ENCODE peak calls at places on chromosome 1, in seven cellular contexts. One of them, this sample, is unnamed.

GRCh38 chr1:56387071-56387747 is 192.2 kb downstream of the PLPP3 start:
- DNase-seq in Calu3: peak; percentile 25
- DNase-seq in heart left ventricle: no peak
- DNase-seq in A549: no peak
- DNase-seq in nephron progenitor cell: no peak
- DNase-seq in ovary: no peak
- DNase-seq in tibial artery: no peak
- DNase-seq in this sample: no peak

GRCh38 chr1:32138965-32139364 is 31.1 kb downstream of the KPNA6 start:
- DNase-seq in Calu3: no peak
- DNase-seq in heart left ventricle: no peak
- DNase-seq in A549: peak; percentile 21
- DNase-seq in nephron progenitor cell: no peak
- DNase-seq in ovary: no peak
- DNase-seq in tibial artery: no peak
- DNase-seq in this sample: no peak

GRCh38 chr1:53328490-53329182 is 766 bp upstream of the LRP8 start:
- DNase-seq in Calu3: no peak
- DNase-seq in heart left ventricle: no peak
- DNase-seq in A549: no peak
- DNase-seq in nephron progenitor cell: peak; percentile 37
- DNase-seq in ovary: no peak
- DNase-seq in tibial artery: peak; percentile 15
- DNase-seq in this sample: no peak

GRCh38 chr1:67691712-67692111 is 6.7 kb downstream of the GADD45A start:
- DNase-seq in Calu3: no peak
- DNase-seq in heart left ventricle: no peak
- DNase-seq in A549: no peak
- DNase-seq in nephron progenitor cell: no peak
- DNase-seq in ovary: no peak
- DNase-seq in tibial artery: no peak
- DNase-seq in this sample: no peak

GRCh38 chr1:27545876-27546275 is 55.9 kb upstream of the WASF2 start:
- DNase-seq in Calu3: no peak
- DNase-seq in heart left ventricle: peak; percentile 26
- DNase-seq in A549: no peak
- DNase-seq in nephron progenitor cell: no peak
- DNase-seq in ovary: peak; percentile 34
- DNase-seq in tibial artery: no peak
- DNase-seq in this sample: no peak

GRCh38 chr1:211697356-211697755 is 21.9 kb upstream of the NEK2 start:
- DNase-seq in Calu3: no peak
- DNase-seq in heart left ventricle: peak; percentile 41
- DNase-seq in A549: no peak
- DNase-seq in nephron progenitor cell: no peak
- DNase-seq in ovary: no peak
- DNase-seq in tibial artery: no peak
- DNase-seq in this sample: no peak

GRCh38 chr1:81179239-81179638 is 621.5 kb upstream of the ADGRL2 start:
- DNase-seq in Calu3: peak; percentile 44
- DNase-seq in heart left ventricle: no peak
- DNase-seq in A549: peak; percentile 55
- DNase-seq in nephron progenitor cell: no peak
- DNase-seq in ovary: no peak
- DNase-seq in tibial artery: no peak
- DNase-seq in this sample: no peak

GRCh38 chr1:9596419-9597123 is 7.9 kb downstream of the TMEM201 start:
- DNase-seq in Calu3: no peak
- DNase-seq in heart left ventricle: no peak
- DNase-seq in A549: no peak
- DNase-seq in nephron progenitor cell: no peak
- DNase-seq in ovary: no peak
- DNase-seq in tibial artery: no peak
- DNase-seq in this sample: no peak

GRCh38 chr1:40745180-40745579 is 38.4 kb upstream of the KCNQ4 start:
- DNase-seq in Calu3: no peak
- DNase-seq in heart left ventricle: no peak
- DNase-seq in A549: no peak
- DNase-seq in nephron progenitor cell: no peak
- DNase-seq in ovary: no peak
- DNase-seq in tibial artery: no peak
- DNase-seq in this sample: no peak

GRCh38 chr1:30334767-30335166 is 388.6 kb downstream of the MATN1 start:
- DNase-seq in Calu3: no peak
- DNase-seq in heart left ventricle: no peak
- DNase-seq in A549: no peak
- DNase-seq in nephron progenitor cell: no peak
- DNase-seq in ovary: no peak
- DNase-seq in tibial artery: no peak
- DNase-seq in this sample: no peak

GRCh38 chr1:87556326-87556725 is 227.6 kb downstream of the LMO4 start:
- DNase-seq in Calu3: no peak
- DNase-seq in heart left ventricle: no peak
- DNase-seq in A549: no peak
- DNase-seq in nephron progenitor cell: no peak
- DNase-seq in ovary: no peak
- DNase-seq in tibial artery: no peak
- DNase-seq in this sample: no peak

GRCh38 chr1:61851849-61852692 is 109.8 kb downstream of the PATJ start:
- DNase-seq in Calu3: peak; percentile 20
- DNase-seq in heart left ventricle: no peak
- DNase-seq in A549: peak; percentile 59
- DNase-seq in nephron progenitor cell: no peak
- DNase-seq in ovary: no peak
- DNase-seq in tibial artery: no peak
- DNase-seq in this sample: peak; percentile 19

GRCh38 chr1:15734901-15735300 is 1.2 kb upstream of the SLC25A34 start:
- DNase-seq in Calu3: no peak
- DNase-seq in heart left ventricle: no peak
- DNase-seq in A549: no peak
- DNase-seq in nephron progenitor cell: peak; percentile 32
- DNase-seq in ovary: no peak
- DNase-seq in tibial artery: no peak
- DNase-seq in this sample: no peak

GRCh38 chr1:209220048-209220524 is 363.4 kb upstream of the CAMK1G start:
- DNase-seq in Calu3: no peak
- DNase-seq in heart left ventricle: no peak
- DNase-seq in A549: no peak
- DNase-seq in nephron progenitor cell: no peak
- DNase-seq in ovary: no peak
- DNase-seq in tibial artery: no peak
- DNase-seq in this sample: no peak

GRCh38 chr1:41957568-41957967 is 38.8 kb upstream of the HIVEP3 start:
- DNase-seq in Calu3: no peak
- DNase-seq in heart left ventricle: no peak
- DNase-seq in A549: no peak
- DNase-seq in nephron progenitor cell: no peak
- DNase-seq in ovary: no peak
- DNase-seq in tibial artery: no peak
- DNase-seq in this sample: no peak

GRCh38 chr1:37808369-37809319 is 636 bp upstream of the YRDC start:
- DNase-seq in Calu3: peak; percentile 82
- DNase-seq in heart left ventricle: peak; percentile 78
- DNase-seq in A549: peak; percentile 70
- DNase-seq in nephron progenitor cell: peak; percentile 85
- DNase-seq in ovary: peak; percentile 68
- DNase-seq in tibial artery: peak; percentile 48
- DNase-seq in this sample: peak; percentile 75

GRCh38 chr1:90835661-90836344 is 118.7 kb upstream of the BARHL2 start:
- DNase-seq in Calu3: no peak
- DNase-seq in heart left ventricle: peak; percentile 36
- DNase-seq in A549: no peak
- DNase-seq in nephron progenitor cell: peak; percentile 40
- DNase-seq in ovary: no peak
- DNase-seq in tibial artery: peak; percentile 21
- DNase-seq in this sample: peak; percentile 15

GRCh38 chr1:9366943-9367780 is 74.5 kb downstream of the SPSB1 start:
- DNase-seq in Calu3: no peak
- DNase-seq in heart left ventricle: no peak
- DNase-seq in A549: no peak
- DNase-seq in nephron progenitor cell: no peak
- DNase-seq in ovary: no peak
- DNase-seq in tibial artery: no peak
- DNase-seq in this sample: no peak

GRCh38 chr1:248822148-248823032 is 3.3 kb downstream of the SH3BP5L start:
- DNase-seq in Calu3: no peak
- DNase-seq in heart left ventricle: no peak
- DNase-seq in A549: no peak
- DNase-seq in nephron progenitor cell: no peak
- DNase-seq in ovary: no peak
- DNase-seq in tibial artery: no peak
- DNase-seq in this sample: peak; percentile 1

GRCh38 chr1:232570007-232570406 is 59.9 kb downstream of the SIPA1L2 start:
- DNase-seq in Calu3: no peak
- DNase-seq in heart left ventricle: no peak
- DNase-seq in A549: no peak
- DNase-seq in nephron progenitor cell: no peak
- DNase-seq in ovary: no peak
- DNase-seq in tibial artery: no peak
- DNase-seq in this sample: no peak

GRCh38 chr1:16402742-16403141 is 34.5 kb downstream of the SPATA21 start:
- DNase-seq in Calu3: no peak
- DNase-seq in heart left ventricle: no peak
- DNase-seq in A549: no peak
- DNase-seq in nephron progenitor cell: no peak
- DNase-seq in ovary: no peak
- DNase-seq in tibial artery: no peak
- DNase-seq in this sample: no peak

GRCh38 chr1:119646521-119647227 is 1.4 kb downstream of the ZNF697 start:
- DNase-seq in Calu3: no peak
- DNase-seq in heart left ventricle: no peak
- DNase-seq in A549: no peak
- DNase-seq in nephron progenitor cell: no peak
- DNase-seq in ovary: no peak
- DNase-seq in tibial artery: no peak
- DNase-seq in this sample: no peak

GRCh38 chr1:97334454-97334853 is 586.4 kb downstream of the DPYD start:
- DNase-seq in Calu3: no peak
- DNase-seq in heart left ventricle: no peak
- DNase-seq in A549: no peak
- DNase-seq in nephron progenitor cell: no peak
- DNase-seq in ovary: no peak
- DNase-seq in tibial artery: no peak
- DNase-seq in this sample: no peak

GRCh38 chr1:12460911-12461621 is 156.9 kb downstream of the DHRS3 start:
- DNase-seq in Calu3: no peak
- DNase-seq in heart left ventricle: peak; percentile 73
- DNase-seq in A549: no peak
- DNase-seq in nephron progenitor cell: no peak
- DNase-seq in ovary: peak; percentile 66
- DNase-seq in tibial artery: peak; percentile 46
- DNase-seq in this sample: no peak

DNA sequence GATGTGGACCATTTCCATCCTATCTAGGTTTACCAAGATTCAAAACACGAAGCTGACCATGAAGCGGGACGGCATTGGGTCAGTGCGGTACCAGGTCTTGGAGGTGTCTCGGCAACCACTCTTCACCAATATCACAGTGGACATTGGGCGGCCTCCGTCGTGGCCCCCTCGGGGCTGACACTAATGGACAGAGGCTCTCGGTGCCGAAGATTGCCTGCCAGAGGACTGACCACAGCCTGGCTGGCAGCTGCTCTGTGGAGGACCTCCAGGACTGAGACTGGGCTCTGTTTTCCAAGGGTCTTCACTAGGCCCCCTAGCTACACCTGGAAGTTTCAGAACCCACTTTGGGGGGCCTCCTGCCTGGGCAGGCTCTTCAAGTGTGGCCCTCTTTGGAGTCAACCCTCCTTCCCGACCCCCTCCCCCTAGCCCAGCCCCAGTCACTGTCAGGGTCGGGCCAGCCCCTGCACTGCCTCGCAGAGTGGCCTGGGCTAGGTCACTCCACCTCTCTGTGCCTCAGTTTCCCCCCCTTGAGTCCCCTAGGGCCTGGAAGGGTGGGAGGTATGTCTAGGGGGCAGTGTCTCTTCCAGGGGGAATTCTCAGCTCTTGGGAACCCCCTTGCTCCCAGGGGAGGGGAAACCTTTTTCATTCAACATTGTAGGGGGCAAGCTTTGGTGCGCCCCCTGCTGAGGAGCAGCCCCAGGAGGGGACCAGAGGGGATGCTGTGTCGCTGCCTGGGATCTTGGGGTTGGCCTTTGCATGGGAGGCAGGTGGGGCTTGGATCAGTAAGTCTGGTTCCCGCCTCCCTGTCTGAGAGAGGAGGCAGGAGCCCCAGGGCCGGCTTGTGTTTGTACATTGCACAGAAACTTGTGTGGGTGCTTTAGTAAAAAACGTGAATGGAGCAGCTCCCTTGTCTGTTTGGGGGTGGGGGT is 864 bp upstream of the CCDC24 start:
- DNase-seq in Calu3: no peak
- DNase-seq in heart left ventricle: no peak
- DNase-seq in A549: no peak
- DNase-seq in nephron progenitor cell: no peak
- DNase-seq in ovary: no peak
- DNase-seq in tibial artery: no peak
- DNase-seq in this sample: no peak
- TF ChIP-seq CTCF in Calu3: peak; percentile 11
- TF ChIP-seq CTCF in heart left ventricle: no peak
- TF ChIP-seq CTCF in A549: peak; percentile 9
- TF ChIP-seq CTCF in nephron progenitor cell: no peak
- TF ChIP-seq CTCF in ovary: no peak
- TF ChIP-seq CTCF in tibial artery: no peak
- TF ChIP-seq CTCF in this sample: no peak

GRCh38 chr1:1899266-1899966 is 8.5 kb upstream of the GNB1 start:
- DNase-seq in Calu3: peak; percentile 42
- DNase-seq in heart left ventricle: no peak
- DNase-seq in A549: no peak
- DNase-seq in nephron progenitor cell: no peak
- DNase-seq in ovary: no peak
- DNase-seq in tibial artery: no peak
- DNase-seq in this sample: no peak
- TF ChIP-seq CTCF in Calu3: no peak
- TF ChIP-seq CTCF in heart left ventricle: no peak
- TF ChIP-seq CTCF in A549: no peak
- TF ChIP-seq CTCF in nephron progenitor cell: no peak
- TF ChIP-seq CTCF in ovary: no peak
- TF ChIP-seq CTCF in tibial artery: no peak
- TF ChIP-seq CTCF in this sample: no peak

GRCh38 chr1:85884372-85885035 is 176.3 kb upstream of the ZNHIT6 start:
- DNase-seq in Calu3: no peak
- DNase-seq in heart left ventricle: no peak
- DNase-seq in A549: no peak
- DNase-seq in nephron progenitor cell: no peak
- DNase-seq in ovary: no peak
- DNase-seq in tibial artery: no peak
- DNase-seq in this sample: no peak
- TF ChIP-seq CTCF in Calu3: peak; percentile 63
- TF ChIP-seq CTCF in heart left ventricle: peak; percentile 23
- TF ChIP-seq CTCF in A549: no peak
- TF ChIP-seq CTCF in nephron progenitor cell: peak; percentile 58
- TF ChIP-seq CTCF in ovary: no peak
- TF ChIP-seq CTCF in tibial artery: peak; percentile 24
- TF ChIP-seq CTCF in this sample: peak; percentile 83

DNA sequence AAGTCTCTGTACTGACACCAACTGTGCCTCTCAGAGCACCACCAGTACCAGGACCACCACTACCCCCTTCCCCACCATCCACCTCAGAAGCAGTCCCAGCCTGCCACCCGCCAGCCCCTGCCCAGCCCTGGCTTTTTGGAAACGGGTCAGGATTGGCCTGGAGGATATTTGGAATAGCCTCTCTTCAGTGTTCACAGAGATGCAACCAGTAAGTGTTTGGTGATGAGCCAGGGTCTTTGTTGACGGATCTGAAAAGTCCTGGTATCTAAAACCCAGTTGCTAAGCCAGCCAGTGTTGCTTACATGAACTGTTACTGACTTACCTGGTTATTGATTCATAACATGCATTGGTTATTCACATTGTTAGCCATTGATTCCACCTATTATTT is 1.1 kb downstream of the C1orf56 start:
- DNase-seq in Calu3: no peak
- DNase-seq in heart left ventricle: no peak
- DNase-seq in A549: no peak
- DNase-seq in nephron progenitor cell: no peak
- DNase-seq in ovary: no peak
- DNase-seq in tibial artery: no peak
- DNase-seq in this sample: no peak
- TF ChIP-seq CTCF in Calu3: no peak
- TF ChIP-seq CTCF in heart left ventricle: no peak
- TF ChIP-seq CTCF in A549: no peak
- TF ChIP-seq CTCF in nephron progenitor cell: peak; percentile 11
- TF ChIP-seq CTCF in ovary: no peak
- TF ChIP-seq CTCF in tibial artery: no peak
- TF ChIP-seq CTCF in this sample: no peak

This sample was measured in endothelial cell.